ENCODE peak calls at places on chromosome 16, in seven cellular contexts. One of them, this sample, is unnamed.

GRCh38 chr16:3909791-3910583 is 29.5 kb upstream of the CREBBP start:
- DNase-seq in stimulated activated CD4-positive, alpha-beta T cell treated with anti-CD3 and anti-CD28 coated beads, Interleukin-15, amount 100 ng/mL, for 48 hours: no peak
- DNase-seq in CD8-positive, alpha-beta memory T cell: no peak
- DNase-seq in iris pigment epithelial cell: no peak
- DNase-seq in naive B cell: no peak
- DNase-seq in upper lobe of right lung: peak; percentile 51
- DNase-seq in progenitor cell of endocrine pancreas: no peak
- DNase-seq in this sample: no peak

GRCh38 chr16:67311607-67312449 is 14.7 kb downstream of the KCTD19 start:
- DNase-seq in upper lobe of right lung: no peak
- DNase-seq in stimulated activated CD4-positive, alpha-beta T cell treated with anti-CD3 and anti-CD28 coated beads, Interleukin-15, amount 100 ng/mL, for 48 hours: peak; percentile 92
- DNase-seq in CD8-positive, alpha-beta memory T cell: no peak
- DNase-seq in naive B cell: no peak
- DNase-seq in iris pigment epithelial cell: peak; percentile 100
- DNase-seq in progenitor cell of endocrine pancreas: no peak
- DNase-seq in this sample: no peak

GRCh38 chr16:17748005-17748719 is 277.4 kb upstream of the XYLT1 start:
- DNase-seq in upper lobe of right lung: no peak
- DNase-seq in naive B cell: no peak
- DNase-seq in stimulated activated CD4-positive, alpha-beta T cell treated with anti-CD3 and anti-CD28 coated beads, Interleukin-15, amount 100 ng/mL, for 48 hours: no peak
- DNase-seq in progenitor cell of endocrine pancreas: no peak
- DNase-seq in CD8-positive, alpha-beta memory T cell: no peak
- DNase-seq in iris pigment epithelial cell: no peak
- DNase-seq in this sample: no peak

GRCh38 chr16:35735403-35736251 is 2276.2 kb downstream of the TP53TG3F start:
- DNase-seq in progenitor cell of endocrine pancreas: no peak
- DNase-seq in iris pigment epithelial cell: no peak
- DNase-seq in CD8-positive, alpha-beta memory T cell: no peak
- DNase-seq in stimulated activated CD4-positive, alpha-beta T cell treated with anti-CD3 and anti-CD28 coated beads, Interleukin-15, amount 100 ng/mL, for 48 hours: no peak
- DNase-seq in upper lobe of right lung: no peak
- DNase-seq in naive B cell: no peak
- DNase-seq in this sample: no peak

GRCh38 chr16:68377221-68377620 is 66.4 kb downstream of the PRMT7 start:
- DNase-seq in naive B cell: no peak
- DNase-seq in upper lobe of right lung: no peak
- DNase-seq in iris pigment epithelial cell: no peak
- DNase-seq in progenitor cell of endocrine pancreas: no peak
- DNase-seq in stimulated activated CD4-positive, alpha-beta T cell treated with anti-CD3 and anti-CD28 coated beads, Interleukin-15, amount 100 ng/mL, for 48 hours: no peak
- DNase-seq in CD8-positive, alpha-beta memory T cell: no peak
- DNase-seq in this sample: no peak

GRCh38 chr16:2790631-2791030 is 3.3 kb upstream of the PRSS33 start:
- DNase-seq in progenitor cell of endocrine pancreas: no peak
- DNase-seq in upper lobe of right lung: peak; percentile 40
- DNase-seq in iris pigment epithelial cell: no peak
- DNase-seq in stimulated activated CD4-positive, alpha-beta T cell treated with anti-CD3 and anti-CD28 coated beads, Interleukin-15, amount 100 ng/mL, for 48 hours: no peak
- DNase-seq in naive B cell: no peak
- DNase-seq in CD8-positive, alpha-beta memory T cell: no peak
- DNase-seq in this sample: no peak

GRCh38 chr16:1288813-1289479 is 20.5 kb upstream of the UBE2I start:
- DNase-seq in CD8-positive, alpha-beta memory T cell: peak; percentile 26
- DNase-seq in progenitor cell of endocrine pancreas: no peak
- DNase-seq in naive B cell: no peak
- DNase-seq in iris pigment epithelial cell: no peak
- DNase-seq in stimulated activated CD4-positive, alpha-beta T cell treated with anti-CD3 and anti-CD28 coated beads, Interleukin-15, amount 100 ng/mL, for 48 hours: no peak
- DNase-seq in upper lobe of right lung: no peak
- DNase-seq in this sample: no peak

GRCh38 chr16:84700518-84701277 is 898 bp downstream of the USP10 start:
- DNase-seq in iris pigment epithelial cell: peak; percentile 57
- DNase-seq in naive B cell: peak; percentile 48
- DNase-seq in upper lobe of right lung: no peak
- DNase-seq in progenitor cell of endocrine pancreas: no peak
- DNase-seq in stimulated activated CD4-positive, alpha-beta T cell treated with anti-CD3 and anti-CD28 coated beads, Interleukin-15, amount 100 ng/mL, for 48 hours: no peak
- DNase-seq in CD8-positive, alpha-beta memory T cell: peak; percentile 57
- DNase-seq in this sample: no peak

GRCh38 chr16:50273888-50274770 is 7.8 kb downstream of the ADCY7 start:
- DNase-seq in progenitor cell of endocrine pancreas: no peak
- DNase-seq in iris pigment epithelial cell: no peak
- DNase-seq in stimulated activated CD4-positive, alpha-beta T cell treated with anti-CD3 and anti-CD28 coated beads, Interleukin-15, amount 100 ng/mL, for 48 hours: no peak
- DNase-seq in upper lobe of right lung: peak; percentile 76
- DNase-seq in CD8-positive, alpha-beta memory T cell: peak; percentile 74
- DNase-seq in naive B cell: peak; percentile 84
- DNase-seq in this sample: peak; percentile 65

GRCh38 chr16:84039696-84040095 is 2.9 kb downstream of the SLC38A8 start:
- DNase-seq in upper lobe of right lung: no peak
- DNase-seq in progenitor cell of endocrine pancreas: no peak
- DNase-seq in stimulated activated CD4-positive, alpha-beta T cell treated with anti-CD3 and anti-CD28 coated beads, Interleukin-15, amount 100 ng/mL, for 48 hours: no peak
- DNase-seq in iris pigment epithelial cell: no peak
- DNase-seq in naive B cell: no peak
- DNase-seq in CD8-positive, alpha-beta memory T cell: no peak
- DNase-seq in this sample: no peak

GRCh38 chr16:990516-991291 is 9.1 kb downstream of the SOX8 start:
- DNase-seq in progenitor cell of endocrine pancreas: no peak
- DNase-seq in naive B cell: no peak
- DNase-seq in stimulated activated CD4-positive, alpha-beta T cell treated with anti-CD3 and anti-CD28 coated beads, Interleukin-15, amount 100 ng/mL, for 48 hours: no peak
- DNase-seq in iris pigment epithelial cell: no peak
- DNase-seq in upper lobe of right lung: no peak
- DNase-seq in CD8-positive, alpha-beta memory T cell: no peak
- DNase-seq in this sample: no peak

GRCh38 chr16:2768403-2769089 is 8.5 kb downstream of the ELOB start:
- DNase-seq in CD8-positive, alpha-beta memory T cell: no peak
- DNase-seq in upper lobe of right lung: no peak
- DNase-seq in naive B cell: no peak
- DNase-seq in iris pigment epithelial cell: peak; percentile 24
- DNase-seq in progenitor cell of endocrine pancreas: no peak
- DNase-seq in stimulated activated CD4-positive, alpha-beta T cell treated with anti-CD3 and anti-CD28 coated beads, Interleukin-15, amount 100 ng/mL, for 48 hours: no peak
- DNase-seq in this sample: no peak

GRCh38 chr16:78768226-78768625 is 668.8 kb downstream of the WWOX start:
- DNase-seq in naive B cell: no peak
- DNase-seq in stimulated activated CD4-positive, alpha-beta T cell treated with anti-CD3 and anti-CD28 coated beads, Interleukin-15, amount 100 ng/mL, for 48 hours: no peak
- DNase-seq in upper lobe of right lung: no peak
- DNase-seq in iris pigment epithelial cell: no peak
- DNase-seq in progenitor cell of endocrine pancreas: no peak
- DNase-seq in CD8-positive, alpha-beta memory T cell: no peak
- DNase-seq in this sample: no peak

GRCh38 chr16:2224183-2224486 is 744 bp downstream of the E4F1 start:
- DNase-seq in naive B cell: no peak
- DNase-seq in progenitor cell of endocrine pancreas: no peak
- DNase-seq in stimulated activated CD4-positive, alpha-beta T cell treated with anti-CD3 and anti-CD28 coated beads, Interleukin-15, amount 100 ng/mL, for 48 hours: no peak
- DNase-seq in CD8-positive, alpha-beta memory T cell: no peak
- DNase-seq in upper lobe of right lung: no peak
- DNase-seq in iris pigment epithelial cell: peak; percentile 54
- DNase-seq in this sample: no peak

GRCh38 chr16:843771-844170 is 43.2 kb upstream of the GNG13 start:
- DNase-seq in iris pigment epithelial cell: no peak
- DNase-seq in progenitor cell of endocrine pancreas: no peak
- DNase-seq in stimulated activated CD4-positive, alpha-beta T cell treated with anti-CD3 and anti-CD28 coated beads, Interleukin-15, amount 100 ng/mL, for 48 hours: no peak
- DNase-seq in CD8-positive, alpha-beta memory T cell: no peak
- DNase-seq in upper lobe of right lung: no peak
- DNase-seq in naive B cell: no peak
- DNase-seq in this sample: no peak

GRCh38 chr16:30173054-30173453 is 10.3 kb upstream of the CORO1A start:
- DNase-seq in CD8-positive, alpha-beta memory T cell: no peak
- DNase-seq in stimulated activated CD4-positive, alpha-beta T cell treated with anti-CD3 and anti-CD28 coated beads, Interleukin-15, amount 100 ng/mL, for 48 hours: no peak
- DNase-seq in upper lobe of right lung: no peak
- DNase-seq in progenitor cell of endocrine pancreas: no peak
- DNase-seq in iris pigment epithelial cell: no peak
- DNase-seq in naive B cell: no peak
- DNase-seq in this sample: no peak

GRCh38 chr16:13909872-13910303 is 10.1 kb upstream of the ERCC4 start:
- DNase-seq in iris pigment epithelial cell: peak; percentile 66
- DNase-seq in progenitor cell of endocrine pancreas: no peak
- DNase-seq in stimulated activated CD4-positive, alpha-beta T cell treated with anti-CD3 and anti-CD28 coated beads, Interleukin-15, amount 100 ng/mL, for 48 hours: no peak
- DNase-seq in upper lobe of right lung: no peak
- DNase-seq in CD8-positive, alpha-beta memory T cell: no peak
- DNase-seq in naive B cell: no peak
- DNase-seq in this sample: no peak

GRCh38 chr16:22324787-22325597 is 27.8 kb downstream of the POLR3E start:
- DNase-seq in CD8-positive, alpha-beta memory T cell: no peak
- DNase-seq in upper lobe of right lung: peak; percentile 54
- DNase-seq in iris pigment epithelial cell: no peak
- DNase-seq in naive B cell: no peak
- DNase-seq in stimulated activated CD4-positive, alpha-beta T cell treated with anti-CD3 and anti-CD28 coated beads, Interleukin-15, amount 100 ng/mL, for 48 hours: no peak
- DNase-seq in progenitor cell of endocrine pancreas: no peak
- DNase-seq in this sample: no peak

GRCh38 chr16:27305342-27305741 is 8.4 kb upstream of the IL4R start:
- DNase-seq in iris pigment epithelial cell: no peak
- DNase-seq in CD8-positive, alpha-beta memory T cell: no peak
- DNase-seq in naive B cell: no peak
- DNase-seq in stimulated activated CD4-positive, alpha-beta T cell treated with anti-CD3 and anti-CD28 coated beads, Interleukin-15, amount 100 ng/mL, for 48 hours: no peak
- DNase-seq in upper lobe of right lung: no peak
- DNase-seq in progenitor cell of endocrine pancreas: no peak
- DNase-seq in this sample: no peak

GRCh38 chr16:46932802-46933201 is 40.7 kb downstream of the DNAJA2 start:
- DNase-seq in iris pigment epithelial cell: no peak
- DNase-seq in stimulated activated CD4-positive, alpha-beta T cell treated with anti-CD3 and anti-CD28 coated beads, Interleukin-15, amount 100 ng/mL, for 48 hours: no peak
- DNase-seq in CD8-positive, alpha-beta memory T cell: no peak
- DNase-seq in progenitor cell of endocrine pancreas: no peak
- DNase-seq in upper lobe of right lung: no peak
- DNase-seq in naive B cell: peak; percentile 40
- DNase-seq in this sample: no peak

GRCh38 chr16:77888786-77889185 is 100.4 kb downstream of the VAT1L start:
- DNase-seq in progenitor cell of endocrine pancreas: no peak
- DNase-seq in iris pigment epithelial cell: no peak
- DNase-seq in upper lobe of right lung: no peak
- DNase-seq in stimulated activated CD4-positive, alpha-beta T cell treated with anti-CD3 and anti-CD28 coated beads, Interleukin-15, amount 100 ng/mL, for 48 hours: no peak
- DNase-seq in CD8-positive, alpha-beta memory T cell: no peak
- DNase-seq in naive B cell: no peak
- DNase-seq in this sample: no peak

GRCh38 chr16:20956319-20956718 is 55.7 kb downstream of the LYRM1 start:
- DNase-seq in upper lobe of right lung: no peak
- DNase-seq in CD8-positive, alpha-beta memory T cell: no peak
- DNase-seq in naive B cell: no peak
- DNase-seq in progenitor cell of endocrine pancreas: no peak
- DNase-seq in stimulated activated CD4-positive, alpha-beta T cell treated with anti-CD3 and anti-CD28 coated beads, Interleukin-15, amount 100 ng/mL, for 48 hours: no peak
- DNase-seq in iris pigment epithelial cell: peak; percentile 34
- DNase-seq in this sample: no peak

GRCh38 chr16:67822511-67822910 is 15.8 kb downstream of the TSNAXIP1 start:
- DNase-seq in stimulated activated CD4-positive, alpha-beta T cell treated with anti-CD3 and anti-CD28 coated beads, Interleukin-15, amount 100 ng/mL, for 48 hours: no peak
- DNase-seq in CD8-positive, alpha-beta memory T cell: no peak
- DNase-seq in iris pigment epithelial cell: peak; percentile 56
- DNase-seq in progenitor cell of endocrine pancreas: no peak
- DNase-seq in naive B cell: no peak
- DNase-seq in upper lobe of right lung: no peak
- DNase-seq in this sample: no peak

GRCh38 chr16:89052824-89053724 is 40.6 kb upstream of the ACSF3 start:
- DNase-seq in iris pigment epithelial cell: no peak
- DNase-seq in naive B cell: no peak
- DNase-seq in progenitor cell of endocrine pancreas: no peak
- DNase-seq in stimulated activated CD4-positive, alpha-beta T cell treated with anti-CD3 and anti-CD28 coated beads, Interleukin-15, amount 100 ng/mL, for 48 hours: no peak
- DNase-seq in upper lobe of right lung: no peak
- DNase-seq in CD8-positive, alpha-beta memory T cell: no peak
- DNase-seq in this sample: no peak

GRCh38 chr16:81588326-81589081 is 143.9 kb downstream of the CMIP start:
- DNase-seq in naive B cell: no peak
- DNase-seq in upper lobe of right lung: no peak
- DNase-seq in stimulated activated CD4-positive, alpha-beta T cell treated with anti-CD3 and anti-CD28 coated beads, Interleukin-15, amount 100 ng/mL, for 48 hours: no peak
- DNase-seq in CD8-positive, alpha-beta memory T cell: no peak
- DNase-seq in progenitor cell of endocrine pancreas: no peak
- DNase-seq in iris pigment epithelial cell: no peak
- DNase-seq in this sample: no peak

GRCh38 chr16:21336231-21336630 is 58.1 kb upstream of the CRYM start:
- DNase-seq in progenitor cell of endocrine pancreas: no peak
- DNase-seq in CD8-positive, alpha-beta memory T cell: no peak
- DNase-seq in stimulated activated CD4-positive, alpha-beta T cell treated with anti-CD3 and anti-CD28 coated beads, Interleukin-15, amount 100 ng/mL, for 48 hours: no peak
- DNase-seq in upper lobe of right lung: no peak
- DNase-seq in naive B cell: no peak
- DNase-seq in iris pigment epithelial cell: peak; percentile 11
- DNase-seq in this sample: no peak

GRCh38 chr16:23496826-23497542 is 13.3 kb downstream of the GGA2 start:
- DNase-seq in naive B cell: no peak
- DNase-seq in CD8-positive, alpha-beta memory T cell: no peak
- DNase-seq in stimulated activated CD4-positive, alpha-beta T cell treated with anti-CD3 and anti-CD28 coated beads, Interleukin-15, amount 100 ng/mL, for 48 hours: no peak
- DNase-seq in progenitor cell of endocrine pancreas: no peak
- DNase-seq in upper lobe of right lung: peak; percentile 69
- DNase-seq in iris pigment epithelial cell: peak; percentile 57
- DNase-seq in this sample: no peak

GRCh38 chr16:19753815-19754643 is 36.0 kb downstream of the IQCK start:
- DNase-seq in progenitor cell of endocrine pancreas: no peak
- DNase-seq in naive B cell: no peak
- DNase-seq in CD8-positive, alpha-beta memory T cell: no peak
- DNase-seq in stimulated activated CD4-positive, alpha-beta T cell treated with anti-CD3 and anti-CD28 coated beads, Interleukin-15, amount 100 ng/mL, for 48 hours: no peak
- DNase-seq in upper lobe of right lung: no peak
- DNase-seq in iris pigment epithelial cell: peak; percentile 85
- DNase-seq in this sample: no peak

GRCh38 chr16:78081341-78081740 is 18.1 kb upstream of the WWOX start:
- DNase-seq in upper lobe of right lung: no peak
- DNase-seq in iris pigment epithelial cell: no peak
- DNase-seq in stimulated activated CD4-positive, alpha-beta T cell treated with anti-CD3 and anti-CD28 coated beads, Interleukin-15, amount 100 ng/mL, for 48 hours: no peak
- DNase-seq in CD8-positive, alpha-beta memory T cell: no peak
- DNase-seq in naive B cell: no peak
- DNase-seq in progenitor cell of endocrine pancreas: no peak
- DNase-seq in this sample: no peak

GRCh38 chr16:24430937-24431760 is 108.2 kb upstream of the RBBP6 start:
- DNase-seq in stimulated activated CD4-positive, alpha-beta T cell treated with anti-CD3 and anti-CD28 coated beads, Interleukin-15, amount 100 ng/mL, for 48 hours: no peak
- DNase-seq in upper lobe of right lung: no peak
- DNase-seq in CD8-positive, alpha-beta memory T cell: no peak
- DNase-seq in naive B cell: no peak
- DNase-seq in progenitor cell of endocrine pancreas: no peak
- DNase-seq in iris pigment epithelial cell: no peak
- DNase-seq in this sample: no peak

GRCh38 chr16:14485131-14485551 is 144.9 kb downstream of the PARN start:
- DNase-seq in stimulated activated CD4-positive, alpha-beta T cell treated with anti-CD3 and anti-CD28 coated beads, Interleukin-15, amount 100 ng/mL, for 48 hours: no peak
- DNase-seq in progenitor cell of endocrine pancreas: no peak
- DNase-seq in iris pigment epithelial cell: peak; percentile 55
- DNase-seq in CD8-positive, alpha-beta memory T cell: no peak
- DNase-seq in upper lobe of right lung: no peak
- DNase-seq in naive B cell: no peak
- DNase-seq in this sample: no peak

GRCh38 chr16:11354733-11355574 is 9.7 kb downstream of the RMI2 start:
- DNase-seq in stimulated activated CD4-positive, alpha-beta T cell treated with anti-CD3 and anti-CD28 coated beads, Interleukin-15, amount 100 ng/mL, for 48 hours: peak; percentile 75
- DNase-seq in upper lobe of right lung: peak; percentile 65
- DNase-seq in progenitor cell of endocrine pancreas: no peak
- DNase-seq in CD8-positive, alpha-beta memory T cell: peak; percentile 89
- DNase-seq in iris pigment epithelial cell: peak; percentile 77
- DNase-seq in naive B cell: peak; percentile 77
- DNase-seq in this sample: peak; percentile 40

GRCh38 chr16:13453325-13453724 is 466.6 kb upstream of the ERCC4 start:
- DNase-seq in progenitor cell of endocrine pancreas: no peak
- DNase-seq in upper lobe of right lung: no peak
- DNase-seq in CD8-positive, alpha-beta memory T cell: no peak
- DNase-seq in naive B cell: no peak
- DNase-seq in stimulated activated CD4-positive, alpha-beta T cell treated with anti-CD3 and anti-CD28 coated beads, Interleukin-15, amount 100 ng/mL, for 48 hours: no peak
- DNase-seq in iris pigment epithelial cell: peak; percentile 17
- DNase-seq in this sample: no peak

GRCh38 chr16:31535737-31536136 is 8.0 kb downstream of the AHSP start:
- DNase-seq in naive B cell: no peak
- DNase-seq in stimulated activated CD4-positive, alpha-beta T cell treated with anti-CD3 and anti-CD28 coated beads, Interleukin-15, amount 100 ng/mL, for 48 hours: no peak
- DNase-seq in CD8-positive, alpha-beta memory T cell: no peak
- DNase-seq in upper lobe of right lung: no peak
- DNase-seq in progenitor cell of endocrine pancreas: no peak
- DNase-seq in iris pigment epithelial cell: no peak
- DNase-seq in this sample: no peak

GRCh38 chr16:50747206-50747956 is 5.5 kb downstream of the CYLD start:
- DNase-seq in stimulated activated CD4-positive, alpha-beta T cell treated with anti-CD3 and anti-CD28 coated beads, Interleukin-15, amount 100 ng/mL, for 48 hours: no peak
- DNase-seq in CD8-positive, alpha-beta memory T cell: peak; percentile 72
- DNase-seq in upper lobe of right lung: no peak
- DNase-seq in naive B cell: peak; percentile 38
- DNase-seq in progenitor cell of endocrine pancreas: no peak
- DNase-seq in iris pigment epithelial cell: no peak
- DNase-seq in this sample: no peak

GRCh38 chr16:49024016-49024415 is 257.6 kb downstream of the CBLN1 start:
- DNase-seq in naive B cell: no peak
- DNase-seq in progenitor cell of endocrine pancreas: no peak
- DNase-seq in iris pigment epithelial cell: no peak
- DNase-seq in CD8-positive, alpha-beta memory T cell: no peak
- DNase-seq in stimulated activated CD4-positive, alpha-beta T cell treated with anti-CD3 and anti-CD28 coated beads, Interleukin-15, amount 100 ng/mL, for 48 hours: no peak
- DNase-seq in upper lobe of right lung: no peak
- DNase-seq in this sample: no peak

GRCh38 chr16:67562918-67563707 is 787 bp downstream of the CTCF start:
- DNase-seq in iris pigment epithelial cell: peak; percentile 45
- DNase-seq in CD8-positive, alpha-beta memory T cell: peak; percentile 69
- DNase-seq in upper lobe of right lung: peak; percentile 86
- DNase-seq in naive B cell: peak; percentile 66
- DNase-seq in progenitor cell of endocrine pancreas: peak; percentile 54
- DNase-seq in stimulated activated CD4-positive, alpha-beta T cell treated with anti-CD3 and anti-CD28 coated beads, Interleukin-15, amount 100 ng/mL, for 48 hours: peak; percentile 41
- DNase-seq in this sample: peak; percentile 72